ENCODE peak calls at places on chromosomes 4 and X, in six cellular contexts. One of them, this sample, is unnamed. For H3K4me1, the result is how much of the 10 kb centered on the place peaks cover.

GRCh38 chrX:154002215-154002719 is 17.4 kb downstream of the IRAK1 start:
- DNase-seq in OCI-LY7: no peak
- DNase-seq in CD8-positive, alpha-beta memory T cell: peak
- DNase-seq in left ventricle myocardium inferior: peak
- DNase-seq in tibial artery: peak
- DNase-seq in neural progenitor cell: peak
- DNase-seq in this sample: no peak

GRCh38 chr4:16431871-16432270 is 205.6 kb upstream of the TAPT1 start:
- DNase-seq in CD8-positive, alpha-beta memory T cell: no peak
- DNase-seq in left ventricle myocardium inferior: no peak
- DNase-seq in OCI-LY7: no peak
- DNase-seq in tibial artery: no peak
- DNase-seq in neural progenitor cell: no peak
- DNase-seq in this sample: no peak

GRCh38 chr4:147339116-147339515 is 141.8 kb upstream of the EDNRA start:
- DNase-seq in OCI-LY7: no peak
- DNase-seq in tibial artery: no peak
- DNase-seq in left ventricle myocardium inferior: no peak
- DNase-seq in neural progenitor cell: no peak
- DNase-seq in CD8-positive, alpha-beta memory T cell: no peak
- DNase-seq in this sample: no peak

GRCh38 chr4:52376107-52376704 is 282.9 kb downstream of the USP46 start:
- DNase-seq in OCI-LY7: peak
- DNase-seq in left ventricle myocardium inferior: no peak
- DNase-seq in neural progenitor cell: peak
- DNase-seq in CD8-positive, alpha-beta memory T cell: no peak
- DNase-seq in tibial artery: no peak
- DNase-seq in this sample: no peak

GRCh38 chr4:103008875-103009729 is 10.4 kb downstream of the SLC9B1 start:
- DNase-seq in left ventricle myocardium inferior: no peak
- DNase-seq in CD8-positive, alpha-beta memory T cell: no peak
- DNase-seq in neural progenitor cell: peak
- DNase-seq in OCI-LY7: peak
- DNase-seq in tibial artery: no peak
- DNase-seq in this sample: no peak

GRCh38 chr4:25890653-25891485 is 23.2 kb upstream of the SMIM20 start:
- DNase-seq in OCI-LY7: no peak
- DNase-seq in neural progenitor cell: peak
- DNase-seq in CD8-positive, alpha-beta memory T cell: no peak
- DNase-seq in left ventricle myocardium inferior: no peak
- DNase-seq in tibial artery: no peak
- DNase-seq in this sample: no peak

GRCh38 chr4:79528241-79528706 is 120.2 kb upstream of the GK2 start:
- DNase-seq in OCI-LY7: no peak
- DNase-seq in CD8-positive, alpha-beta memory T cell: no peak
- DNase-seq in left ventricle myocardium inferior: no peak
- DNase-seq in neural progenitor cell: no peak
- DNase-seq in tibial artery: no peak
- DNase-seq in this sample: no peak

GRCh38 chrX:110403436-110403835 is 44.8 kb downstream of the RTL9 start:
- DNase-seq in left ventricle myocardium inferior: no peak
- DNase-seq in neural progenitor cell: no peak
- DNase-seq in tibial artery: no peak
- DNase-seq in OCI-LY7: no peak
- DNase-seq in CD8-positive, alpha-beta memory T cell: no peak
- DNase-seq in this sample: no peak

GRCh38 chrX:25196221-25196620 is 180.5 kb upstream of the ARX start:
- DNase-seq in OCI-LY7: no peak
- DNase-seq in CD8-positive, alpha-beta memory T cell: no peak
- DNase-seq in left ventricle myocardium inferior: no peak
- DNase-seq in tibial artery: no peak
- DNase-seq in neural progenitor cell: no peak
- DNase-seq in this sample: no peak

GRCh38 chrX:122094611-122095010 is 1047.2 kb downstream of the GLUD2 start:
- DNase-seq in neural progenitor cell: no peak
- DNase-seq in CD8-positive, alpha-beta memory T cell: no peak
- DNase-seq in left ventricle myocardium inferior: no peak
- DNase-seq in OCI-LY7: no peak
- DNase-seq in tibial artery: no peak
- DNase-seq in this sample: no peak

GRCh38 chr4:184357783-184358182 is 116.6 kb downstream of the IRF2 start:
- DNase-seq in OCI-LY7: no peak
- DNase-seq in left ventricle myocardium inferior: no peak
- DNase-seq in neural progenitor cell: no peak
- DNase-seq in CD8-positive, alpha-beta memory T cell: no peak
- DNase-seq in tibial artery: no peak
- DNase-seq in this sample: no peak

GRCh38 chrX:28408017-28408723 is 179.1 kb upstream of the IL1RAPL1 start:
- DNase-seq in CD8-positive, alpha-beta memory T cell: no peak
- DNase-seq in neural progenitor cell: no peak
- DNase-seq in OCI-LY7: no peak
- DNase-seq in left ventricle myocardium inferior: no peak
- DNase-seq in tibial artery: no peak
- DNase-seq in this sample: no peak

GRCh38 chrX:147217334-147217733 is 402.8 kb upstream of the CXorf51A start:
- DNase-seq in OCI-LY7: no peak
- DNase-seq in CD8-positive, alpha-beta memory T cell: no peak
- DNase-seq in tibial artery: no peak
- DNase-seq in neural progenitor cell: no peak
- DNase-seq in left ventricle myocardium inferior: no peak
- DNase-seq in this sample: no peak

GRCh38 chrX:72393836-72394517 is 88.3 kb upstream of the CITED1 start:
- DNase-seq in CD8-positive, alpha-beta memory T cell: no peak
- DNase-seq in OCI-LY7: no peak
- DNase-seq in tibial artery: no peak
- DNase-seq in left ventricle myocardium inferior: no peak
- DNase-seq in neural progenitor cell: no peak
- DNase-seq in this sample: no peak

GRCh38 chrX:102154900-102155805 is 624 bp downstream of the BEX5 start:
- DNase-seq in OCI-LY7: no peak
- DNase-seq in left ventricle myocardium inferior: no peak
- DNase-seq in tibial artery: no peak
- DNase-seq in CD8-positive, alpha-beta memory T cell: peak
- DNase-seq in neural progenitor cell: peak
- DNase-seq in this sample: peak

GRCh38 chr4:119124314-119124713 is 11.3 kb upstream of the MYOZ2 start:
- DNase-seq in CD8-positive, alpha-beta memory T cell: no peak
- DNase-seq in left ventricle myocardium inferior: no peak
- DNase-seq in tibial artery: no peak
- DNase-seq in OCI-LY7: no peak
- DNase-seq in neural progenitor cell: no peak
- DNase-seq in this sample: no peak

GRCh38 chr4:106868381-106869035 is 167.6 kb downstream of the DKK2 start:
- DNase-seq in neural progenitor cell: no peak
- DNase-seq in left ventricle myocardium inferior: no peak
- DNase-seq in OCI-LY7: no peak
- DNase-seq in tibial artery: no peak
- DNase-seq in CD8-positive, alpha-beta memory T cell: no peak
- DNase-seq in this sample: no peak

GRCh38 chr4:35986537-35986936 is 257.8 kb downstream of the ARAP2 start:
- DNase-seq in left ventricle myocardium inferior: no peak
- DNase-seq in CD8-positive, alpha-beta memory T cell: no peak
- DNase-seq in tibial artery: no peak
- DNase-seq in neural progenitor cell: no peak
- DNase-seq in OCI-LY7: no peak
- DNase-seq in this sample: no peak

GRCh38 chr4:956531-957230 is 16.7 kb downstream of the DGKQ start:
- DNase-seq in CD8-positive, alpha-beta memory T cell: no peak
- DNase-seq in neural progenitor cell: no peak
- DNase-seq in OCI-LY7: no peak
- DNase-seq in left ventricle myocardium inferior: no peak
- DNase-seq in tibial artery: peak
- DNase-seq in this sample: no peak

GRCh38 chr4:153497091-153497531 is 31.0 kb downstream of the TMEM131L start:
- DNase-seq in neural progenitor cell: no peak
- DNase-seq in CD8-positive, alpha-beta memory T cell: no peak
- DNase-seq in OCI-LY7: peak
- DNase-seq in tibial artery: no peak
- DNase-seq in left ventricle myocardium inferior: no peak
- DNase-seq in this sample: no peak

GRCh38 chr4:153222162-153222789 is 18.0 kb downstream of the TRIM2 start:
- DNase-seq in left ventricle myocardium inferior: peak
- DNase-seq in tibial artery: peak
- DNase-seq in neural progenitor cell: peak
- DNase-seq in OCI-LY7: no peak
- DNase-seq in CD8-positive, alpha-beta memory T cell: no peak
- DNase-seq in this sample: no peak

GRCh38 chr4:76948441-76949292 is 885 bp upstream of the SEPTIN11 start:
- DNase-seq in CD8-positive, alpha-beta memory T cell: peak
- DNase-seq in OCI-LY7: peak
- DNase-seq in left ventricle myocardium inferior: peak
- DNase-seq in tibial artery: peak
- DNase-seq in neural progenitor cell: peak
- DNase-seq in this sample: peak

GRCh38 chr4:183485411-183486160 is 19.3 kb upstream of the ING2 start:
- DNase-seq in left ventricle myocardium inferior: no peak
- DNase-seq in OCI-LY7: no peak
- DNase-seq in tibial artery: no peak
- DNase-seq in neural progenitor cell: no peak
- DNase-seq in CD8-positive, alpha-beta memory T cell: no peak
- DNase-seq in this sample: no peak

GRCh38 chr4:19776929-19777328 is 474.8 kb upstream of the SLIT2 start:
- DNase-seq in left ventricle myocardium inferior: no peak
- DNase-seq in OCI-LY7: no peak
- DNase-seq in CD8-positive, alpha-beta memory T cell: no peak
- DNase-seq in neural progenitor cell: no peak
- DNase-seq in tibial artery: no peak
- DNase-seq in this sample: no peak

GRCh38 chr4:74400395-74400794 is 35.5 kb downstream of the EREG start:
- DNase-seq in left ventricle myocardium inferior: no peak
- DNase-seq in neural progenitor cell: no peak
- DNase-seq in tibial artery: no peak
- DNase-seq in CD8-positive, alpha-beta memory T cell: no peak
- DNase-seq in OCI-LY7: no peak
- DNase-seq in this sample: no peak

GRCh38 chr4:109887071-109887470 is 25.6 kb upstream of the EGF start:
- DNase-seq in OCI-LY7: no peak
- DNase-seq in neural progenitor cell: no peak
- DNase-seq in left ventricle myocardium inferior: no peak
- DNase-seq in tibial artery: no peak
- DNase-seq in CD8-positive, alpha-beta memory T cell: no peak
- DNase-seq in this sample: no peak

GRCh38 chrX:72621619-72622485 is 49.2 kb upstream of the HDAC8 start:
- DNase-seq in tibial artery: no peak
- DNase-seq in OCI-LY7: no peak
- DNase-seq in left ventricle myocardium inferior: no peak
- DNase-seq in neural progenitor cell: no peak
- DNase-seq in CD8-positive, alpha-beta memory T cell: no peak
- DNase-seq in this sample: no peak

GRCh38 chr4:37976513-37976912 is 16.3 kb downstream of the PTTG2 start:
- DNase-seq in tibial artery: no peak
- DNase-seq in CD8-positive, alpha-beta memory T cell: no peak
- DNase-seq in OCI-LY7: no peak
- DNase-seq in left ventricle myocardium inferior: no peak
- DNase-seq in neural progenitor cell: no peak
- DNase-seq in this sample: no peak
- H3K4me3 ChIP-seq in tibial artery: peak
- H3K4me3 ChIP-seq in CD8-positive, alpha-beta memory T cell: no peak
- H3K4me3 ChIP-seq in OCI-LY7: peak
- H3K4me3 ChIP-seq in left ventricle myocardium inferior: peak
- H3K4me3 ChIP-seq in neural progenitor cell: peak
- H3K4me3 ChIP-seq in this sample: no peak

DNA sequence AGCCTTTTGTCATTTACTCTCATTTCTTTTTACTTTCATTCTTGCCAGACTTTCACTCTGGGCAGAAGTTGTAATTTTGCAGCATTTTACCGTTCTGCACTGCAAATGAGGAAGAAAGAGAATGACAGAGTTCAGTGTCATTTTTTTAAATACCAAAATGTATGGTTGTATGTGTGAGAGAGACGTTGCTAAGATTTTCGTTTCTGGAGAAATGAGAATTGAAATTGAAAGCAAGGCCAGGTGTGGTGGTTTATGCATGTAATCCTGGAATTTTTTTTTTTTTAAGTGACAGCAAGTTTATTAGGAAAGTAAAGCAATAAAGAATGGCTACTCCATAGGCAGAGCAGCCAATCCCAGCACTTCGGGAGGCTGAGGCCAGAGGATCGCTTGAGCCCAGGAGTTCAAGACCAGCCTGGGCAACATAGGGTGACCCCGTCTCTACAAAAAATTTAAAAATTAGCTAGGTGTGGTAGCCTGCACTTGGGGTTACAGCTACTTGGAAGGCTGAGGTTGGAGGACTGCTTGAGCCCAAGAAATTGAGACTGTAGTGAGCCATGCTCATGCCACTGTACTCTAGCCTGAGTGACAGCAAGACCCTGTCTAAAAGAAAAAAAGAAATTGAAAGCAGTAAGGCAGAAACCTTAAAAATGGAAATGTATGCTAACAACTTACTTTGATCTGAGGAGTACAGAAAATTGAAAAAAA is 12.9 kb downstream of the DCK start:
- DNase-seq in neural progenitor cell: no peak
- DNase-seq in left ventricle myocardium inferior: no peak
- DNase-seq in CD8-positive, alpha-beta memory T cell: no peak
- DNase-seq in OCI-LY7: peak
- DNase-seq in tibial artery: no peak
- DNase-seq in this sample: no peak
- H3K27ac ChIP-seq in neural progenitor cell: no peak
- H3K27ac ChIP-seq in left ventricle myocardium inferior: no peak
- H3K27ac ChIP-seq in CD8-positive, alpha-beta memory T cell: no peak
- H3K27ac ChIP-seq in OCI-LY7: peak
- H3K27ac ChIP-seq in tibial artery: no peak
- H3K27ac ChIP-seq in this sample: no peak

DNA sequence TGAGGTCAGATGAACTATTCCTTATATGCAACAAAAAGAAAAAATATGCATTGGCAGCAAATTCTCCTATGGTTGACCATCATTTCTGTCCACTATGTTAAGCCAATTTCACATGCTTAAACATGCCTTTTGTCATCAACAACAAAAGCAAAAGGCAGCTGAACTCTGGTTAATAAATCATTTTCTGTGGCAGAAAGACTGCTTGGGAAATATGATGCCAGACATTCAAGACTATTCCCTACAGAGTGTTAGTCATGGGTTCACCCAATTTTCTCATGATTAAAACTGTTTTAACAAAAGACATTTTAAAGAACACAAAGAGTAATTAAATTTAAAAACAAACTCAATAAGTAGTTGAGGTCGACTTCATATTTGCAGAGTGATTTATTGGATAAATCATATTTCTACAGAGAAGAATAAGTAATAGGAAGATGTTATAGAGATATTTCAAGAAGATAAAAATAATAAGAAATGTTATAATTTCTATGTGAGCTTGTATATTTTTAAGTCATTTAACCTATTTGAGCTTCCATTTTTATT is 890.6 kb downstream of the STPG2 start:
- DNase-seq in OCI-LY7: no peak
- DNase-seq in tibial artery: no peak
- DNase-seq in neural progenitor cell: no peak
- DNase-seq in CD8-positive, alpha-beta memory T cell: no peak
- DNase-seq in left ventricle myocardium inferior: no peak
- DNase-seq in this sample: no peak
- H3K4me1 ChIP-seq in OCI-LY7: under half
- H3K4me1 ChIP-seq in tibial artery: under half
- H3K4me1 ChIP-seq in neural progenitor cell: under half
- H3K4me1 ChIP-seq in CD8-positive, alpha-beta memory T cell: under half
- H3K4me1 ChIP-seq in left ventricle myocardium inferior: under half
- H3K4me1 ChIP-seq in this sample: under half

DNA sequence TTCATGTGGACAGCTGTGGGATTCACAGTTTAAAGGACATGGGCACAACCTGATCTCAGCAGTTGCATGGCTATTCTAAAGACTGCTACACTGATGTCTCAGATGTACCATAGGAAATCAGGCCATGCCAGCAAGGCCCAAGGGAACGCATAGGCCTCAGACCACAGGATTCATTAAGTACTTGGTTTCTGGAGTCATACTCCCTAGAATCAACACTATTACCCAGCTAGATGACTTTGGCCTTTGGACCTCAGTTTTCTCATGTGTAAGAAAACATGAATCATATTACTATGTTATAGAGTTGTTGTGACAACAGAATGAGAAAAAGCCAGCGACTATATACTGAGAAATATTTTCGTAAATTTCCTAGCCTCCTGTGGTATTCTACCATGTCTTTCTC is 67.9 kb downstream of the NHS start:
- DNase-seq in CD8-positive, alpha-beta memory T cell: no peak
- DNase-seq in OCI-LY7: no peak
- DNase-seq in left ventricle myocardium inferior: no peak
- DNase-seq in neural progenitor cell: no peak
- DNase-seq in tibial artery: no peak
- DNase-seq in this sample: no peak
- H3K4me3 ChIP-seq in CD8-positive, alpha-beta memory T cell: no peak
- H3K4me3 ChIP-seq in OCI-LY7: no peak
- H3K4me3 ChIP-seq in left ventricle myocardium inferior: no peak
- H3K4me3 ChIP-seq in neural progenitor cell: no peak
- H3K4me3 ChIP-seq in tibial artery: no peak
- H3K4me3 ChIP-seq in this sample: no peak

This sample was measured in lung.